ENCODE peak calls at places on chromosomes 1 and 21, in five cellular contexts. R is lung, E is mammary epithelial cell, Z is RWPE1, S is A549. D is an unnamed sample.

GRCh38 chr1:74748962-74749361 is 16.0 kb downstream of the TYW3 start:
- DNase-seq in R (no peak), E (no peak), Z (no peak), S (no peak), D (no peak)

GRCh38 chr1:19577001-19577400 is 67.1 kb upstream of the NBL1 start:
- DNase-seq in R (no peak), E (no peak), Z (no peak), S (no peak), D (no peak)

GRCh38 chr1:19079983-19080472 is 123.6 kb upstream of the IFFO2 start:
- DNase-seq in R (no peak), E (no peak), Z (no peak), S (no peak), D (no peak)

GRCh38 chr1:33379631-33380354 is 51.1 kb downstream of the PHC2 start:
- DNase-seq in R (no peak), E (no peak), Z (no peak), S (no peak), D (no peak)

GRCh38 chr1:182845379-182845778 is 6.2 kb downstream of the DHX9 start:
- DNase-seq in R (no peak), E (no peak), Z (no peak), S (no peak), D (no peak)

GRCh38 chr1:168362991-168363390 is 82.3 kb downstream of the TBX19 start:
- DNase-seq in R (no peak), E (no peak), Z (no peak), S (no peak), D (no peak)

GRCh38 chr21:14273736-14274538 is 58.0 kb downstream of the RBM11 start:
- DNase-seq in R (peak; percentile 85), E (peak; percentile 28), Z (no peak), S (no peak), D (peak; percentile 23)

GRCh38 chr1:78005755-78006154 is 1.0 kb downstream of the DNAJB4 start:
- DNase-seq in R (no peak), E (peak; percentile 68), Z (peak; percentile 35), S (no peak), D (no peak)

GRCh38 chr21:35154788-35155187 is 105.7 kb upstream of the RUNX1 start:
- DNase-seq in R (no peak), E (no peak), Z (no peak), S (no peak), D (no peak)

GRCh38 chr1:174874337-174875053 is 125.3 kb upstream of the CACYBP start:
- DNase-seq in R (peak; percentile 36), E (no peak), Z (no peak), S (no peak), D (no peak)

GRCh38 chr1:172697463-172698100 is 38.7 kb downstream of the FASLG start:
- DNase-seq in R (no peak), E (no peak), Z (no peak), S (no peak), D (no peak)

GRCh38 chr1:192270398-192270797 is 46.4 kb upstream of the RGS21 start:
- DNase-seq in R (no peak), E (peak; percentile 12), Z (peak; percentile 2), S (no peak), D (no peak)

GRCh38 chr1:7650801-7651200 is 120.3 kb upstream of the VAMP3 start:
- DNase-seq in R (peak; percentile 73), E (no peak), Z (no peak), S (no peak), D (no peak)

GRCh38 chr1:10980841-10981727 is 31.4 kb upstream of the TARDBP start:
- DNase-seq in R (no peak), E (no peak), Z (no peak), S (no peak), D (no peak)

GRCh38 chr21:38438476-38438893 is 59.8 kb downstream of the ERG start:
- DNase-seq in R (peak; percentile 50), E (no peak), Z (peak; percentile 29), S (no peak), D (peak; percentile 48)

GRCh38 chr1:241156231-241156965 is 200.6 kb downstream of the RGS7 start:
- DNase-seq in R (no peak), E (peak; percentile 17), Z (peak; percentile 73), S (no peak), D (no peak)

GRCh38 chr1:116377564-116378529 is 4.8 kb downstream of the ATP1A1 start:
- DNase-seq in R (peak; percentile 43), E (peak; percentile 92), Z (peak; percentile 66), S (no peak), D (no peak)

GRCh38 chr21:37459575-37459974 is 93.0 kb downstream of the DYRK1A start:
- DNase-seq in R (no peak), E (no peak), Z (peak; percentile 21), S (no peak), D (no peak)

GRCh38 chr1:219123041-219123440 is 50.6 kb upstream of the LYPLAL1 start:
- DNase-seq in R (no peak), E (no peak), Z (no peak), S (no peak), D (no peak)

GRCh38 chr1:97138515-97139032 is 417.0 kb downstream of the PTBP2 start:
- DNase-seq in R (no peak), E (no peak), Z (no peak), S (no peak), D (no peak)
- TF ChIP-seq CTCF in R (no peak), E (no peak), Z (no peak), S (no peak), D (no peak)

GRCh38 chr1:48688102-48688760 is 88.5 kb downstream of the BEND5 start:
- DNase-seq in R (no peak), E (no peak), Z (no peak), S (peak; percentile 10), D (no peak)
- TF ChIP-seq CTCF in R (no peak), E (no peak), Z (no peak), S (no peak), D (no peak)

GRCh38 chr1:165828581-165829329 is 1.3 kb downstream of the UCK2 start:
- DNase-seq in R (peak; percentile 29), E (peak; percentile 81), Z (peak; percentile 76), S (peak; percentile 82), D (no peak)
- TF ChIP-seq CTCF in R (no peak), E (no peak), Z (no peak), S (no peak), D (no peak)

GRCh38 chr1:44239337-44239960 is 26.2 kb downstream of the DMAP1 start:
- DNase-seq in R (no peak), E (peak; percentile 16), Z (peak; percentile 17), S (no peak), D (no peak)

GRCh38 chr1:44239961-44240371 is 26.7 kb downstream of the DMAP1 start:
- DNase-seq in R (no peak), E (no peak), Z (no peak), S (no peak), D (no peak)

GRCh38 chr1:44236873-44237272 is 23.6 kb downstream of the DMAP1 start:
- DNase-seq in R (no peak), E (no peak), Z (no peak), S (no peak), D (no peak)

GRCh38 chr1:44238651-44239050 is 25.4 kb downstream of the DMAP1 start:
- DNase-seq in R (no peak), E (no peak), Z (no peak), S (no peak), D (no peak)

GRCh38 chr1:44237721-44238457 is 24.6 kb downstream of the DMAP1 start:
- DNase-seq in R (no peak), E (no peak), Z (peak; percentile 13), S (no peak), D (no peak)
- TF ChIP-seq CTCF in R (no peak), E (peak; percentile 31), Z (peak; percentile 25), S (no peak), D (no peak)

GRCh38 chr1:164914208-164914607 is 355.2 kb downstream of the PBX1 start:
- DNase-seq in R (no peak), E (peak; percentile 2), Z (no peak), S (no peak), D (no peak)
- TF ChIP-seq CTCF in R (no peak), E (peak; percentile 42), Z (no peak), S (peak; percentile 25), D (no peak)

DNA sequence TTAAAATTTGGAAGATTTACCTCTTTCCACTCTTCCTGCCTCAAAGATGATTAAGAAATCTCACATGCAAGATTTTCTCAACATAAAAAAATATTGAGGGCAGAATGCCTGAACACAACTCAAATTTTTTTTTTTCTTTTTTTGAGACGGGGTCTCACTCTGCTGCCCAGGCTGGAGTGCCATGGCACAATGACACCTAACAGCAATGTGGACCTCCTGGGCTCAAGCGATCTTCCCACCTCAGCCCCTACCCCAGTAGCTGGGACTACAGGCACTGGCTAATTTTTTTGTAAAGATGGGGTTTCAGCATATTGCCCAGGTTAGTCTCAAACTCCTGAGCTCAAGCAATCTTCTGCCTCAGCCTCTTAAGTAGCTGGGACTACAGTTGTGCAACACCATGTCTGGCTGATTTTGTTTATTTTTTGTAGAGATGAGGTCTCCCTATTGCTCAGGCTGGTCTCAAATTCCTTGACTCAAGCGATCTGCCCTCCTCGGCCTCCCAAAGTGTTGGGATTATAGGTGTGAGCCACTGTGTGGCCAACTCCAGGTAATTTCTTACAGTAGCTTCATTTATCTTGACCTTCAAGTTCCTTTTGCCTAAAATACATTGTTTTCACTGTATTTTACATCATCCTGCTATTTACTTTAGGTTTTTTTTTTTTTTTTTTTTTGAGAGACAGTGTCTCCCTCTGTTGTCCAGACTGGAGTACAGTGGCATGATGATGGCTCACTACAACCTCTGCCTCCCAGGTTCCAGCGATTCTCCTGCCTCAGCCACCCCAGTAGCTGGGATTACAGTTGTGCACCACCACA is 10.4 kb downstream of the NUCKS1 start:
- DNase-seq in R (no peak), E (no peak), Z (no peak), S (no peak), D (no peak)
- TF ChIP-seq CTCF in R (no peak), E (peak; percentile 14), Z (no peak), S (peak; percentile 17), D (no peak)

DNA sequence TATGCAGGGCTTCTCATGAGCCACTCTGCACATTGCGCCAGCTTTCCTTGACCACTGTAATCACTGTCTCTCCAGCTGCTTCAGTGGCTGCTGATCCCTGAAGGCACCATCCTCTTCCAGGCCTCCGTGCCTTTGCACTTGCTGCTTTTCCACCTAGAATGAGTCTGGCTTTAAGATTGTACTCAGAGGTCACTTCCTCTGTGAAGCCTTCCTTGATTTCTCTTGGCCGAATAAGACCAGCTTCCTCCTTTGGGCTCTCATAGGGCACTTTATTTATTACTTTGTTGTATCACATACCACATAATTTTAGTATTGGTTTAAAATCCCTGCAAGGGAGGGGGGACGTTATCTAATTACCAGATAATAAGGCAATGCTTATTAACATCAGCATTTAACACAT is 10.6 kb downstream of the CACNA1E start:
- DNase-seq in R (no peak), E (no peak), Z (no peak), S (no peak), D (no peak)
- TF ChIP-seq CTCF in R (no peak), E (no peak), Z (no peak), S (no peak), D (no peak)

GRCh38 chr1:110339427-110340206 is 440 bp downstream of the RBM15 start:
- DNase-seq in R (peak; percentile 56), E (no peak), Z (peak; percentile 33), S (peak; percentile 30), D (no peak)
- TF ChIP-seq CTCF in R (no peak), E (peak; percentile 57), Z (peak; percentile 16), S (no peak), D (peak; percentile 7)

D was measured in omental fat pad.